ENCODE peak calls at places on chromosomes 12 and 14, in six cellular contexts. K is endothelial cell; X is activated CD4-positive, alpha-beta T cell treated with anti-CD3 and anti-CD28 coated beads for 24 hours; A is endodermal cell; Z is stimulated activated CD4-positive, alpha-beta T cell treated with anti-CD3 and anti-CD28 coated beads, Interleukin-1b, Interleukin-23, amount 100 ng/mL, for 24 hours; R is fibroblast of the aortic adventitia. F is an unnamed sample.

GRCh38 chr12:105843989-105844768 is 294.6 kb downstream of the NUAK1 start:
- DNase-seq in K (no peak), X (no peak), A (no peak), R (no peak), Z (no peak), F (no peak)

GRCh38 chr12:106074706-106075392 is 63.9 kb downstream of the NUAK1 start:
- DNase-seq in R (peak), K (no peak), Z (no peak), A (peak), X (no peak), F (peak)

GRCh38 chr12:33588082-33588712 is 148.6 kb upstream of the SYT10 start:
- DNase-seq in R (peak), K (no peak), X (no peak), Z (no peak), A (peak), F (peak)

GRCh38 chr14:35509846-35510245 is 24.1 kb upstream of the INSM2 start:
- DNase-seq in X (no peak), K (no peak), Z (no peak), R (no peak), A (no peak), F (no peak)

GRCh38 chr12:26822051-26822450 is 10.9 kb downstream of the ITPR2 start:
- DNase-seq in A (no peak), R (no peak), X (no peak), K (no peak), Z (no peak), F (no peak)

GRCh38 chr12:123109319-123109772 is 41.5 kb downstream of the PITPNM2 start:
- DNase-seq in Z (no peak), X (no peak), R (peak), K (no peak), A (no peak), F (no peak)

GRCh38 chr14:33335366-33335765 is 396.7 kb downstream of the NPAS3 start:
- DNase-seq in K (no peak), R (no peak), A (no peak), X (no peak), Z (no peak), F (no peak)

GRCh38 chr12:617304-617915 is 45.8 kb downstream of the NINJ2 start:
- DNase-seq in K (no peak), Z (no peak), A (peak), X (no peak), R (no peak), F (peak)

GRCh38 chr14:78581222-78581621 is 411.0 kb downstream of the NRXN3 start:
- DNase-seq in A (no peak), K (no peak), X (no peak), Z (no peak), R (no peak), F (no peak)